ENCODE peak calls at places on chromosomes 1 and 21, in six cellular contexts. P is stimulated activated CD4-positive, alpha-beta T cell treated with anti-CD3 and anti-CD28 coated beads, Interleukin-4, amount 100 ng/mL, for 4 hours; Y is T-helper 2 cell; M is iPS-NIHi11; V is nucleus accumbens; Q is neural crest cell. G is an unnamed sample.

GRCh38 chr1:116940809-116941640 is 31.3 kb downstream of the PTGFRN start:
- DNase-seq in P (no peak), Y (no peak), M (no peak), V (no peak), Q (no peak), G (no peak)

GRCh38 chr1:19477284-19478240 is 7.8 kb downstream of the CAPZB start:
- DNase-seq in P (peak), Y (no peak), M (no peak), V (no peak), Q (no peak), G (no peak)

GRCh38 chr21:39041815-39042214 is 141.4 kb downstream of the PSMG1 start:
- DNase-seq in P (no peak), Y (no peak), M (no peak), V (no peak), Q (no peak), G (no peak)

GRCh38 chr1:236209185-236209584 is 66.8 kb downstream of the GPR137B start:
- DNase-seq in P (no peak), Y (no peak), M (no peak), V (no peak), Q (no peak), G (no peak)

GRCh38 chr1:181396171-181396670 is 87.1 kb upstream of the CACNA1E start:
- DNase-seq in P (peak), Y (peak), M (no peak), V (no peak), Q (no peak), G (no peak)

GRCh38 chr1:36204347-36204909 is 19.8 kb upstream of the THRAP3 start:
- DNase-seq in P (no peak), Y (no peak), M (no peak), V (no peak), Q (no peak), G (no peak)

GRCh38 chr1:227942716-227943261 is 4.9 kb downstream of the WNT9A start:
- DNase-seq in P (no peak), Y (no peak), M (no peak), V (no peak), Q (no peak), G (no peak)

GRCh38 chr1:100597069-100597741 is 59.3 kb downstream of the GPR88 start:
- DNase-seq in P (no peak), Y (no peak), M (no peak), V (no peak), Q (no peak), G (no peak)

GRCh38 chr1:119372493-119373086 is 4.0 kb downstream of the HAO2 start:
- DNase-seq in P (no peak), Y (no peak), M (peak), V (no peak), Q (no peak), G (peak)

GRCh38 chr1:12413664-12414410 is 184.0 kb downstream of the VPS13D start:
- DNase-seq in P (no peak), Y (no peak), M (no peak), V (no peak), Q (no peak), G (no peak)

GRCh38 chr1:22500476-22500875 is 48.8 kb downstream of the ZBTB40 start:
- DNase-seq in P (no peak), Y (no peak), M (peak), V (no peak), Q (peak), G (no peak)

GRCh38 chr1:158246650-158247049 is 7.6 kb upstream of the CD1A start:
- DNase-seq in P (no peak), Y (no peak), M (no peak), V (no peak), Q (no peak), G (no peak)

GRCh38 chr1:219676012-219676770 is 63.3 kb upstream of the ZC3H11B start:
- DNase-seq in P (no peak), Y (no peak), M (no peak), V (no peak), Q (no peak), G (no peak)

GRCh38 chr1:1759456-1760344 is 18.6 kb downstream of the NADK start:
- DNase-seq in P (no peak), Y (no peak), M (peak), V (no peak), Q (no peak), G (no peak)

GRCh38 chr1:3029481-3029961 is 8.3 kb downstream of the ACTRT2 start:
- DNase-seq in P (no peak), Y (no peak), M (no peak), V (no peak), Q (no peak), G (no peak)

GRCh38 chr1:227883073-227883520 is 64.6 kb downstream of the WNT9A start:
- DNase-seq in P (no peak), Y (no peak), M (peak), V (no peak), Q (no peak), G (no peak)

GRCh38 chr1:73327998-73328397 is 870.0 kb downstream of the LRRIQ3 start:
- DNase-seq in P (no peak), Y (no peak), M (no peak), V (no peak), Q (no peak), G (no peak)

GRCh38 chr1:114274621-114275317 is 121.1 kb upstream of the SYT6 start:
- DNase-seq in P (no peak), Y (no peak), M (no peak), V (no peak), Q (no peak), G (no peak)

GRCh38 chr1:234721476-234722266 is 111.7 kb upstream of the IRF2BP2 start:
- DNase-seq in P (no peak), Y (no peak), M (no peak), V (peak), Q (no peak), G (no peak)

GRCh38 chr1:54153548-54154439 is 994 bp upstream of the CDCP2 start:
- DNase-seq in P (no peak), Y (no peak), M (peak), V (no peak), Q (no peak), G (no peak)

GRCh38 chr1:12387641-12388040 is 157.8 kb downstream of the VPS13D start:
- DNase-seq in P (no peak), Y (no peak), M (no peak), V (no peak), Q (no peak), G (no peak)

GRCh38 chr1:191788551-191788950 is 369.7 kb upstream of the RGS18 start:
- DNase-seq in P (no peak), Y (no peak), M (no peak), V (no peak), Q (no peak), G (no peak)

GRCh38 chr1:113984710-113985109 is 5.4 kb downstream of the OLFML3 start:
- DNase-seq in P (no peak), Y (no peak), M (no peak), V (no peak), Q (no peak), G (no peak)

GRCh38 chr1:22287946-22288520 is 145.1 kb upstream of the WNT4 start:
- DNase-seq in P (no peak), Y (no peak), M (no peak), V (no peak), Q (no peak), G (no peak)

GRCh38 chr21:44789880-44790279 is 11.7 kb downstream of the UBE2G2 start:
- DNase-seq in P (no peak), Y (no peak), M (no peak), V (no peak), Q (no peak), G (no peak)

GRCh38 chr1:101308935-101309333 is 72.1 kb downstream of the S1PR1 start:
- DNase-seq in P (no peak), Y (no peak), M (no peak), V (no peak), Q (no peak), G (no peak)

GRCh38 chr1:86156571-86157455 is at the start of gene COL24A1:
- DNase-seq in P (no peak), Y (no peak), M (peak), V (no peak), Q (peak), G (no peak)

GRCh38 chr1:1599030-1599916 is 662 bp downstream of the FNDC10 start:
- DNase-seq in P (peak), Y (no peak), M (peak), V (no peak), Q (no peak), G (peak)